ENCODE peak calls at places on chromosomes 3 and 15, in six cellular contexts. One of them, this sample, is unnamed.
A peak's percentile ranks its signal among the peaks of the same experiment; 100 is the strongest.

GRCh38 chr15:62993066-62993465 is 49.5 kb upstream of the TPM1 start:
- DNase-seq in heart left ventricle: no peak
- DNase-seq in tibial nerve: no peak
- DNase-seq in CD4-positive, alpha-beta memory T cell: no peak
- DNase-seq in DND-41: no peak
- DNase-seq in esophagus squamous epithelium: no peak
- DNase-seq in this sample: no peak

GRCh38 chr3:9153763-9154601 is 95.5 kb downstream of the SRGAP3 start:
- DNase-seq in heart left ventricle: peak; percentile 50
- DNase-seq in tibial nerve: peak; percentile 52
- DNase-seq in CD4-positive, alpha-beta memory T cell: no peak
- DNase-seq in DND-41: no peak
- DNase-seq in esophagus squamous epithelium: no peak
- DNase-seq in this sample: peak; percentile 90

GRCh38 chr3:35724106-35724505 is 84.8 kb downstream of the ARPP21 start:
- DNase-seq in heart left ventricle: no peak
- DNase-seq in tibial nerve: no peak
- DNase-seq in CD4-positive, alpha-beta memory T cell: no peak
- DNase-seq in DND-41: no peak
- DNase-seq in esophagus squamous epithelium: no peak
- DNase-seq in this sample: no peak

GRCh38 chr3:31361391-31362273 is 171.1 kb upstream of the STT3B start:
- DNase-seq in heart left ventricle: no peak
- DNase-seq in tibial nerve: no peak
- DNase-seq in CD4-positive, alpha-beta memory T cell: no peak
- DNase-seq in DND-41: no peak
- DNase-seq in esophagus squamous epithelium: no peak
- DNase-seq in this sample: no peak

GRCh38 chr3:183619020-183619419 is 16.4 kb upstream of the KLHL24 start:
- DNase-seq in heart left ventricle: no peak
- DNase-seq in tibial nerve: no peak
- DNase-seq in CD4-positive, alpha-beta memory T cell: no peak
- DNase-seq in DND-41: no peak
- DNase-seq in esophagus squamous epithelium: no peak
- DNase-seq in this sample: no peak

GRCh38 chr15:50909044-50909342 is 510 bp downstream of the AP4E1 start:
- DNase-seq in heart left ventricle: no peak
- DNase-seq in tibial nerve: no peak
- DNase-seq in CD4-positive, alpha-beta memory T cell: no peak
- DNase-seq in DND-41: no peak
- DNase-seq in esophagus squamous epithelium: no peak
- DNase-seq in this sample: no peak

GRCh38 chr3:40930131-40930538 is 269.2 kb upstream of the CTNNB1 start:
- DNase-seq in heart left ventricle: peak; percentile 34
- DNase-seq in tibial nerve: no peak
- DNase-seq in CD4-positive, alpha-beta memory T cell: no peak
- DNase-seq in DND-41: no peak
- DNase-seq in esophagus squamous epithelium: no peak
- DNase-seq in this sample: no peak

GRCh38 chr3:169769287-169770181 is at the start of gene ACTRT3:
- DNase-seq in heart left ventricle: peak; percentile 80
- DNase-seq in tibial nerve: peak; percentile 30
- DNase-seq in CD4-positive, alpha-beta memory T cell: peak; percentile 49
- DNase-seq in DND-41: peak; percentile 43
- DNase-seq in esophagus squamous epithelium: peak; percentile 15
- DNase-seq in this sample: peak; percentile 73

GRCh38 chr3:168865022-168865551 is 769.4 kb upstream of the GOLIM4 start:
- DNase-seq in heart left ventricle: no peak
- DNase-seq in tibial nerve: no peak
- DNase-seq in CD4-positive, alpha-beta memory T cell: no peak
- DNase-seq in DND-41: no peak
- DNase-seq in esophagus squamous epithelium: no peak
- DNase-seq in this sample: no peak

GRCh38 chr3:106817706-106818105 is 559.5 kb upstream of the CCDC54 start:
- DNase-seq in heart left ventricle: no peak
- DNase-seq in tibial nerve: no peak
- DNase-seq in CD4-positive, alpha-beta memory T cell: no peak
- DNase-seq in DND-41: no peak
- DNase-seq in esophagus squamous epithelium: no peak
- DNase-seq in this sample: no peak

GRCh38 chr3:126259411-126260391 is 79.3 kb upstream of the ALDH1L1 start:
- DNase-seq in heart left ventricle: peak; percentile 76
- DNase-seq in tibial nerve: no peak
- DNase-seq in CD4-positive, alpha-beta memory T cell: no peak
- DNase-seq in DND-41: peak; percentile 14
- DNase-seq in esophagus squamous epithelium: no peak
- DNase-seq in this sample: peak; percentile 88

GRCh38 chr3:197534348-197534725 is 21.4 kb downstream of the BDH1 start:
- DNase-seq in heart left ventricle: no peak
- DNase-seq in tibial nerve: no peak
- DNase-seq in CD4-positive, alpha-beta memory T cell: no peak
- DNase-seq in DND-41: no peak
- DNase-seq in esophagus squamous epithelium: no peak
- DNase-seq in this sample: no peak

GRCh38 chr3:41103200-41103599 is 96.1 kb upstream of the CTNNB1 start:
- DNase-seq in heart left ventricle: no peak
- DNase-seq in tibial nerve: no peak
- DNase-seq in CD4-positive, alpha-beta memory T cell: no peak
- DNase-seq in DND-41: no peak
- DNase-seq in esophagus squamous epithelium: no peak
- DNase-seq in this sample: no peak

GRCh38 chr15:61828008-61828407 is 232.2 kb downstream of the VPS13C start:
- DNase-seq in heart left ventricle: no peak
- DNase-seq in tibial nerve: no peak
- DNase-seq in CD4-positive, alpha-beta memory T cell: no peak
- DNase-seq in DND-41: no peak
- DNase-seq in esophagus squamous epithelium: no peak
- DNase-seq in this sample: no peak

GRCh38 chr3:114718071-114718896 is 424.5 kb downstream of the TIGIT start:
- DNase-seq in heart left ventricle: no peak
- DNase-seq in tibial nerve: no peak
- DNase-seq in CD4-positive, alpha-beta memory T cell: no peak
- DNase-seq in DND-41: no peak
- DNase-seq in esophagus squamous epithelium: no peak
- DNase-seq in this sample: no peak

GRCh38 chr15:70792171-70792573 is 28.8 kb upstream of the UACA start:
- DNase-seq in heart left ventricle: no peak
- DNase-seq in tibial nerve: no peak
- DNase-seq in CD4-positive, alpha-beta memory T cell: no peak
- DNase-seq in DND-41: no peak
- DNase-seq in esophagus squamous epithelium: no peak
- DNase-seq in this sample: no peak

GRCh38 chr15:52151353-52151752 is 38.8 kb upstream of the BCL2L10 start:
- DNase-seq in heart left ventricle: no peak
- DNase-seq in tibial nerve: no peak
- DNase-seq in CD4-positive, alpha-beta memory T cell: no peak
- DNase-seq in DND-41: no peak
- DNase-seq in esophagus squamous epithelium: no peak
- DNase-seq in this sample: no peak

GRCh38 chr3:46031747-46032146 is 4.5 kb upstream of the XCR1 start:
- DNase-seq in heart left ventricle: no peak
- DNase-seq in tibial nerve: no peak
- DNase-seq in CD4-positive, alpha-beta memory T cell: no peak
- DNase-seq in DND-41: no peak
- DNase-seq in esophagus squamous epithelium: no peak
- DNase-seq in this sample: no peak

GRCh38 chr3:122893282-122893681 is 98.4 kb downstream of the SLC49A4 start:
- DNase-seq in heart left ventricle: no peak
- DNase-seq in tibial nerve: no peak
- DNase-seq in CD4-positive, alpha-beta memory T cell: no peak
- DNase-seq in DND-41: no peak
- DNase-seq in esophagus squamous epithelium: no peak
- DNase-seq in this sample: no peak

GRCh38 chr3:16140116-16140893 is 34.2 kb upstream of the GALNT15 start:
- DNase-seq in heart left ventricle: no peak
- DNase-seq in tibial nerve: peak; percentile 49
- DNase-seq in CD4-positive, alpha-beta memory T cell: no peak
- DNase-seq in DND-41: no peak
- DNase-seq in esophagus squamous epithelium: no peak
- DNase-seq in this sample: peak; percentile 43

GRCh38 chr3:172707967-172708366 is 2.9 kb downstream of the NCEH1 start:
- DNase-seq in heart left ventricle: no peak
- DNase-seq in tibial nerve: no peak
- DNase-seq in CD4-positive, alpha-beta memory T cell: no peak
- DNase-seq in DND-41: no peak
- DNase-seq in esophagus squamous epithelium: no peak
- DNase-seq in this sample: no peak

GRCh38 chr15:67042490-67043181 is 22.8 kb upstream of the SMAD3 start:
- DNase-seq in heart left ventricle: no peak
- DNase-seq in tibial nerve: no peak
- DNase-seq in CD4-positive, alpha-beta memory T cell: no peak
- DNase-seq in DND-41: no peak
- DNase-seq in esophagus squamous epithelium: no peak
- DNase-seq in this sample: no peak

GRCh38 chr3:71725279-71725991 is at the start of gene EIF4E3:
- DNase-seq in heart left ventricle: peak; percentile 53
- DNase-seq in tibial nerve: no peak
- DNase-seq in CD4-positive, alpha-beta memory T cell: peak; percentile 46
- DNase-seq in DND-41: peak; percentile 12
- DNase-seq in esophagus squamous epithelium: no peak
- DNase-seq in this sample: peak; percentile 60

GRCh38 chr3:142523921-142524566 is 54.5 kb downstream of the ATR start:
- DNase-seq in heart left ventricle: no peak
- DNase-seq in tibial nerve: no peak
- DNase-seq in CD4-positive, alpha-beta memory T cell: no peak
- DNase-seq in DND-41: no peak
- DNase-seq in esophagus squamous epithelium: no peak
- DNase-seq in this sample: no peak

GRCh38 chr15:47885921-47886320 is 168.6 kb downstream of the SEMA6D start:
- DNase-seq in heart left ventricle: no peak
- DNase-seq in tibial nerve: no peak
- DNase-seq in CD4-positive, alpha-beta memory T cell: no peak
- DNase-seq in DND-41: no peak
- DNase-seq in esophagus squamous epithelium: no peak
- DNase-seq in this sample: no peak

GRCh38 chr3:116614795-116615362 is 94.7 kb upstream of the TUSC7 start:
- DNase-seq in heart left ventricle: no peak
- DNase-seq in tibial nerve: no peak
- DNase-seq in CD4-positive, alpha-beta memory T cell: no peak
- DNase-seq in DND-41: no peak
- DNase-seq in esophagus squamous epithelium: no peak
- DNase-seq in this sample: no peak

GRCh38 chr3:37072892-37073291 is 79.6 kb downstream of the MLH1 start:
- DNase-seq in heart left ventricle: no peak
- DNase-seq in tibial nerve: no peak
- DNase-seq in CD4-positive, alpha-beta memory T cell: no peak
- DNase-seq in DND-41: peak; percentile 48
- DNase-seq in esophagus squamous epithelium: no peak
- DNase-seq in this sample: no peak

GRCh38 chr3:58994746-58995330 is 55.0 kb downstream of the CFAP20DC start:
- DNase-seq in heart left ventricle: no peak
- DNase-seq in tibial nerve: no peak
- DNase-seq in CD4-positive, alpha-beta memory T cell: peak; percentile 24
- DNase-seq in DND-41: peak; percentile 49
- DNase-seq in esophagus squamous epithelium: no peak
- DNase-seq in this sample: no peak

GRCh38 chr3:59839283-59839682 is 789.5 kb upstream of the CFAP20DC start:
- DNase-seq in heart left ventricle: no peak
- DNase-seq in tibial nerve: no peak
- DNase-seq in CD4-positive, alpha-beta memory T cell: no peak
- DNase-seq in DND-41: no peak
- DNase-seq in esophagus squamous epithelium: no peak
- DNase-seq in this sample: no peak

GRCh38 chr15:79091204-79091867 is 756 bp upstream of the RASGRF1 start:
- DNase-seq in heart left ventricle: no peak
- DNase-seq in tibial nerve: no peak
- DNase-seq in CD4-positive, alpha-beta memory T cell: no peak
- DNase-seq in DND-41: no peak
- DNase-seq in esophagus squamous epithelium: no peak
- DNase-seq in this sample: no peak

GRCh38 chr3:43892061-43892460 is 201.3 kb downstream of the ABHD5 start:
- DNase-seq in heart left ventricle: no peak
- DNase-seq in tibial nerve: no peak
- DNase-seq in CD4-positive, alpha-beta memory T cell: no peak
- DNase-seq in DND-41: no peak
- DNase-seq in esophagus squamous epithelium: no peak
- DNase-seq in this sample: no peak

GRCh38 chr3:26522919-26523318 is 99.7 kb upstream of the LRRC3B start:
- DNase-seq in heart left ventricle: no peak
- DNase-seq in tibial nerve: no peak
- DNase-seq in CD4-positive, alpha-beta memory T cell: no peak
- DNase-seq in DND-41: no peak
- DNase-seq in esophagus squamous epithelium: no peak
- DNase-seq in this sample: no peak
- H3K9me3 ChIP-seq in heart left ventricle: peaks cover 35% of the 10 kb centered on the region
- H3K9me3 ChIP-seq in tibial nerve: no peaks in the 10 kb centered on the region
- H3K9me3 ChIP-seq in CD4-positive, alpha-beta memory T cell: no peaks in the 10 kb centered on the region
- H3K9me3 ChIP-seq in DND-41: no peaks in the 10 kb centered on the region
- H3K9me3 ChIP-seq in esophagus squamous epithelium: no peaks in the 10 kb centered on the region
- H3K9me3 ChIP-seq in this sample: peaks cover 16% of the 10 kb centered on the region

GRCh38 chr3:50248387-50248786 is 12.4 kb downstream of the GNAI2 start:
- DNase-seq in heart left ventricle: no peak
- DNase-seq in tibial nerve: no peak
- DNase-seq in CD4-positive, alpha-beta memory T cell: no peak
- DNase-seq in DND-41: no peak
- DNase-seq in esophagus squamous epithelium: no peak
- DNase-seq in this sample: peak; percentile 46
- H3K4me1 ChIP-seq in heart left ventricle: peaks cover 84% of the 10 kb centered on the region
- H3K4me1 ChIP-seq in tibial nerve: peaks cover 99% of the 10 kb centered on the region
- H3K4me1 ChIP-seq in CD4-positive, alpha-beta memory T cell: peaks cover 83% of the 10 kb centered on the region
- H3K4me1 ChIP-seq in DND-41: peaks cover 34% of the 10 kb centered on the region
- H3K4me1 ChIP-seq in esophagus squamous epithelium: peaks cover 79% of the 10 kb centered on the region
- H3K4me1 ChIP-seq in this sample: peaks cover 72% of the 10 kb centered on the region

DNA sequence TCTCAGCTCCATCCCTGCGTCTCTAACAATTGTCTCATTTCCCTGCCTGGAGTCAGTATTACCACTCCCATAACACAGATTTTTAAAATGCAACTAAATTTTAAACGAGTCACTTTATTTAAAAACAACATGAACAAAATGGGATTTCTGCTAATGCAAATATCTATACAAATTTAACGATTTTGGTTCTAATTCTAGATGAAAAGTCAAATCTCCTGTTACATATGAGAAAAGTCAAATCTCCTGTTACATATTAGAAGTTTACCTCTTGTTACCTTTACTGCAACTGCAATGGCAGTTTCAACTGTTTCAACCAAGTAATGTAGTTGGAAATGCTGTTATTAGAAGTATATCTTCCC is 578 bp upstream of the RPL39L start:
- DNase-seq in heart left ventricle: no peak
- DNase-seq in tibial nerve: no peak
- DNase-seq in CD4-positive, alpha-beta memory T cell: no peak
- DNase-seq in DND-41: no peak
- DNase-seq in esophagus squamous epithelium: no peak
- DNase-seq in this sample: no peak
- H3K9me3 ChIP-seq in heart left ventricle: peaks cover 1% of the 10 kb centered on the region
- H3K9me3 ChIP-seq in tibial nerve: no peaks in the 10 kb centered on the region
- H3K9me3 ChIP-seq in CD4-positive, alpha-beta memory T cell: no peaks in the 10 kb centered on the region
- H3K9me3 ChIP-seq in DND-41: peaks cover 2% of the 10 kb centered on the region
- H3K9me3 ChIP-seq in esophagus squamous epithelium: peaks cover 1% of the 10 kb centered on the region
- H3K9me3 ChIP-seq in this sample: no peaks in the 10 kb centered on the region

DNA sequence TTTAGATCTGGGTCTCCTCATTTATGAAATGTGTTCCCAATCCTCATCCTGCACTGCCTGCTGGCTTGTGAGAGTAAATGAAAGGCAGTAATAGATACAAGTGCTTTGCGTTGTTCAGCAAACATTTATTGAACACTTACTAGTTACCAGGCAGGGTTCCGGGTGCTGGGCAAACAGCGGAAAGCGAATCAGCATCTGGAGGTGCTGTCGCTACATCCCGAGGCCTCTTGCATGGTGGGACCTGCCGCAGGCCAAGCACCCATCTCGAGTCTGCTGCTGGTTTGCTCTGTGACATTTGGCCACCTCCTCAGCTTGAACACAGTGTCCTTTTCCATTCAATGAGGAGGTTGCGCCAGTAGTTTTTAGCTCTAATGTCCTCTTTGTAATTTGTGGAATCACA is 24.8 kb downstream of the TRAK1 start:
- DNase-seq in heart left ventricle: no peak
- DNase-seq in tibial nerve: no peak
- DNase-seq in CD4-positive, alpha-beta memory T cell: no peak
- DNase-seq in DND-41: no peak
- DNase-seq in esophagus squamous epithelium: no peak
- DNase-seq in this sample: no peak
- H3K4me1 ChIP-seq in heart left ventricle: peaks cover 48% of the 10 kb centered on the region
- H3K4me1 ChIP-seq in tibial nerve: peaks cover 63% of the 10 kb centered on the region
- H3K4me1 ChIP-seq in CD4-positive, alpha-beta memory T cell: no peaks in the 10 kb centered on the region
- H3K4me1 ChIP-seq in DND-41: no peaks in the 10 kb centered on the region
- H3K4me1 ChIP-seq in esophagus squamous epithelium: peaks cover 37% of the 10 kb centered on the region
- H3K4me1 ChIP-seq in this sample: peaks cover 58% of the 10 kb centered on the region

This sample was measured in psoas muscle.